ENCODE peak calls at places on chromosomes 1 and 21, in ten cellular contexts. P, X, H, S, M, Z, F, R, L and G are unnamed samples. For H3K4me1, the result is how much of the 10 kb centered on the place peaks cover.

GRCh38 chr1:24857528-24858133 is 72.4 kb downstream of the RUNX3 start:
- DNase-seq in P (peak), X (no peak), H (no peak), S (no peak), M (no peak), Z (no peak), F (no peak), R (no peak), L (no peak), G (no peak)

GRCh38 chr1:201248721-201249559 is 34.4 kb upstream of the PKP1 start:
- DNase-seq in P (no peak), X (no peak), H (no peak), S (no peak), M (no peak), Z (no peak), F (no peak), R (no peak), L (no peak), G (no peak)

GRCh38 chr1:44059956-44060355 is 28.7 kb upstream of the SLC6A9 start:
- DNase-seq in P (no peak), X (no peak), H (no peak), S (no peak), M (no peak), Z (no peak), F (no peak), R (no peak), L (no peak), G (no peak)

GRCh38 chr1:241998412-241998921 is 431 bp downstream of the MAP1LC3C start:
- DNase-seq in P (peak), X (no peak), H (peak), S (peak), M (peak), Z (peak), F (peak), R (peak), L (no peak), G (peak)

GRCh38 chr1:236103059-236103458 is 38.2 kb upstream of the NID1 start:
- DNase-seq in P (peak), X (no peak), H (no peak), S (no peak), M (no peak), Z (no peak), F (no peak), R (peak), L (no peak), G (no peak)

GRCh38 chr1:239816090-239816812 is 275.4 kb upstream of the FMN2 start:
- DNase-seq in P (peak), X (peak), H (no peak), S (no peak), M (no peak), Z (no peak), F (peak), R (peak), L (no peak), G (peak)

GRCh38 chr1:18012686-18013085 is 94.9 kb upstream of the IGSF21 start:
- DNase-seq in P (peak), X (no peak), H (no peak), S (no peak), M (no peak), Z (no peak), F (no peak), R (no peak), L (no peak), G (peak)

GRCh38 chr1:159929155-159930051 is 4.1 kb upstream of the TAGLN2 start:
- DNase-seq in P (no peak), X (peak), H (no peak), S (no peak), M (no peak), Z (no peak), F (peak), R (peak), L (no peak), G (peak)

GRCh38 chr1:59560807-59561450 is 253.8 kb upstream of the HOOK1 start:
- DNase-seq in P (no peak), X (no peak), H (no peak), S (no peak), M (no peak), Z (no peak), F (no peak), R (no peak), L (no peak), G (no peak)

GRCh38 chr1:6353605-6353947 is 40.0 kb downstream of the ACOT7 start:
- DNase-seq in P (no peak), X (no peak), H (no peak), S (no peak), M (no peak), Z (no peak), F (no peak), R (no peak), L (no peak), G (no peak)

GRCh38 chr1:27383661-27384060 is 528 bp upstream of the CD164L2 start:
- DNase-seq in P (no peak), X (no peak), H (no peak), S (no peak), M (no peak), Z (no peak), F (no peak), R (no peak), L (no peak), G (no peak)

GRCh38 chr1:226717256-226717909 is 21.7 kb downstream of the ITPKB start:
- DNase-seq in P (no peak), X (no peak), H (peak), S (no peak), M (no peak), Z (no peak), F (no peak), R (no peak), L (no peak), G (peak)

GRCh38 chr21:37564924-37565529 is 198.5 kb downstream of the DYRK1A start:
- DNase-seq in P (no peak), X (no peak), H (no peak), S (no peak), M (no peak), Z (no peak), F (no peak), R (no peak), L (no peak), G (no peak)

GRCh38 chr1:12592496-12592895 is 25.5 kb downstream of the DHRS3 start:
- DNase-seq in P (no peak), X (no peak), H (no peak), S (no peak), M (no peak), Z (no peak), F (no peak), R (no peak), L (no peak), G (no peak)
- H3K4me1 ChIP-seq in P (under half), X (under half), H (half or more), S (half or more), M (under half), Z (under half), F (half or more), R (under half), L (under half), G (half or more)

DNA sequence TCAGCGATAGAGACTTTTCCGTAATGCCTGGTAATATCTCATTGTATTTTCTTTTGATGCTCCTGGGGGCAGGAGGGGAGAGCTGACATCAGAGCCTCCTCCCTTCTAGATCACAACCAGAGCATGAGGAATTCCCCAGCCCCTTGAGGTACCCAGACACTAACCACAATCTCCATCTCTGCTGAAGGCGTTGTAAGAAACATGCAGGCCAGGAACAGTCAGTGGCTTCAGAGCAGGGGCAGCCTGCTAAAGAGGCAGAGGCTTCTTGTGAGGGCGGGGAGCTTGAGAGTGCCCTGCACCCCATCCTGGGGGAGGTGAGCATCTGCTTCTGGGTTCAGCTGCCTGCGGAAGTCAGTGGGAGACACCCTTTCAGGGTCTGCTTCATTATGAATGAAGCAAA is 18.9 kb downstream of the MAPKAPK2 start:
- DNase-seq in P (no peak), X (no peak), H (no peak), S (no peak), M (no peak), Z (peak), F (no peak), R (no peak), L (peak), G (peak)
- H3K4me1 ChIP-seq in P (under half), X (under half), H (half or more), S (half or more), M (half or more), Z (half or more), F (half or more), R (under half), L (half or more), G (half or more)

GRCh38 chr1:56501888-56502287 is 77.5 kb downstream of the PLPP3 start:
- DNase-seq in P (no peak), X (no peak), H (no peak), S (no peak), M (no peak), Z (no peak), F (no peak), R (no peak), L (no peak), G (no peak)
- H3K4me1 ChIP-seq in P (under half), X (under half), H (half or more), S (under half), M (under half), Z (under half), F (under half), R (under half), L (under half), G (under half)

GRCh38 chr1:234613128-234613875 is 3.3 kb upstream of the IRF2BP2 start:
- DNase-seq in P (no peak), X (no peak), H (no peak), S (no peak), M (no peak), Z (peak), F (no peak), R (no peak), L (no peak), G (no peak)
- H3K4me1 ChIP-seq in P (under half), X (under half), H (half or more), S (half or more), M (under half), Z (under half), F (under half), R (under half), L (under half), G (half or more)

DNA sequence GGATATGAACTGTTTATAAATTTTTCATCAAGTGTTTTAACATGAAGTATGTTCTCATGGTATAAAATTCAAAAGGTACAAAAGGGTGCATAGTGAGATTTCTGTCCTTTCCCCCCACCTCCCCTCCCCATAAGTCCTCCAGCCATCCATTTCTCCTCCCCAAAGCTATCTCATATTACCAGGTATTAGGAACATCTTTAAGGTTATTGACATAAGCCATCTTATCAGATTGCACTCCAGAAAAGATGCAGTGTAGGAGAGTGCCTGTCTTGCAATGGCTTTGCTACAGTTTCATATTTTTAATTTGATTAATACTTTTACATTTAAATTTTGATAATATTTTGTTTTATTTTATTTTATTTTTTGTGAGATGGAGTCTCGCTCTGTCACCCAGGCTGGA is 13.5 kb upstream of the HPCAL4 start:
- DNase-seq in P (no peak), X (no peak), H (no peak), S (no peak), M (no peak), Z (no peak), F (no peak), R (no peak), L (no peak), G (no peak)
- H3K4me1 ChIP-seq in P (under half), X (under half), H (under half), S (under half), M (under half), Z (under half), F (under half), R (under half), L (under half), G (under half)

DNA sequence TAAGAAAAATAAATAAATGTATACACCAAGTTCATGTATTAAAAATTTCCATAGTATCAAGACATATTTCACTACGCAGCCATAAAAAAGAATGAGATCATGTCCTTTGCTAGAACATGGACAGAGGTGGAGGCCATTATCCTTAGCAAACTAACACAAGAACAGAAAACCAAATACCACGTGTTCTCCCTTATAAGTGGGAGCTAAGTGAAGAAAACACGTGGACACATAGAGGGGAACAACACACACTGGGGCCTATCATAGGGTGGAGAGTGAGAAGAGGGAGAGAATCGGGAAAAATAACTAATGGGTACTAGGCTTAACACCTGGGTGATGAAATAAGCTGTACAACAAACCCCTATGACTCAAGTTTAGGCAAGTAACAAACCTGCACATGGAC is 552.4 kb upstream of the PBX1 start:
- DNase-seq in P (no peak), X (no peak), H (no peak), S (no peak), M (no peak), Z (no peak), F (no peak), R (no peak), L (no peak), G (no peak)
- H3K4me1 ChIP-seq in P (under half), X (under half), H (under half), S (under half), M (under half), Z (under half), F (under half), R (under half), L (under half), G (under half)

DNA sequence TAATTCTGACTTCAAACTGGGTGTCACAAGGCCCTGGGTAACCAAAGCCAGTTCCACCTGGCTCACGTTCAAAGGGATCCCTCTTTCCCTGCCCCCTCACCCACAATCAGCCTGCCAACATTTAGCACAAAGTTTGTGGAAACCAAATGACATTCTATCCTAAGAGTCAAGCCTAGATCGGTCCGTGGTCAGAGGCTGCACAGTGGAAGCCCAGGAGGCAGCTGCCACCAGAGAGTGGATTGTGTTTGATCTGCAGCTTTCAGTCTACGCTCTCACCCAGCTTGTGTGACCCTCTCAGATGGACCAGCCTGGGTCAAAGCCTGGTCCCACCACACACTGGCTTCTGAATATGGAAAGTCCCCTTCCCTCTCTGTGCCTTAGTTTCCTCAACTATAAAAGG is 10.2 kb downstream of the KIAA0040 start:
- DNase-seq in P (no peak), X (no peak), H (no peak), S (no peak), M (no peak), Z (no peak), F (no peak), R (no peak), L (no peak), G (no peak)
- H3K4me1 ChIP-seq in P (under half), X (under half), H (half or more), S (under half), M (half or more), Z (half or more), F (under half), R (under half), L (under half), G (half or more)

DNA sequence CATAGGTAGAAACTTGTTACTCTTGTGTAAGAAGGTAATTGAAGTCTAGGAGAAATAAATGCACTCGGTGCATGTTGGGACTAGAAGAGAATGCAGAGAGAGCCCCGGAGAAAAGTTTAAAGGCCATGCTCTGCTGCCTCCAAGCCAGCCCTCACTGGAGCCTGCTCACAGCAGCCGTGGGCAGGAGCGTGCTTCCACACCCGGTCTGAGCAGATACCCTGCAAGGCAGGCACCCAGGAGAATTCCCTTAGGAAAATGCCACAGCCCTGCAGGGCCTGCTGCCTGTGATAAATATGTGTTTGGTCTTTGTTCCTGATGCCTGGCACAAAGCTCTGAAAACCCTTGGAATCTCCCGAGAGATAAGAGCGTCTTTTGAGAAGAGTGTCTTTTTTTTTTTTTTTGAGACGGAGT is 22.8 kb downstream of the C2CD2 start:
- DNase-seq in P (peak), X (no peak), H (no peak), S (no peak), M (no peak), Z (no peak), F (no peak), R (no peak), L (no peak), G (no peak)
- H3K4me1 ChIP-seq in P (under half), X (under half), H (half or more), S (under half), M (under half), Z (under half), F (under half), R (under half), L (under half), G (half or more)

DNA sequence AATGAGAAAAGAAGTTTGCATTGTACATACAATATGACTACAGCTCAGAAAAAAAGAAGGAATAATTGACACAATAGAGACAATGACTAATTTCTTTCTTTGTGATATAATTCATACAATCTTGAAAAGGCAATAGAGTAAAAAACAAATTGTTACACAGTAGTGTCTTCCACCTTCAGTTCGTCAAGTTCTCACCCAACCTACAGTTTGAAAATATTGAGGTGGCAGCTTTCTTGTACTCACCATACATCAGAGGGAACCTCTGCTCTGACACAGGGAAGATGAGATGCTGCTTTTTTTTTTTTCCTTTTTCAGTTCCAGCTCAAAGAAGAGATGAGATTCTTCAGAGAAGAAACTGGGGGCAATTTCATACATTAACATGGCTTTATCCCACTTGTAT is 173.2 kb downstream of the ATP6V1G3 start:
- DNase-seq in P (no peak), X (no peak), H (no peak), S (no peak), M (no peak), Z (no peak), F (no peak), R (no peak), L (no peak), G (no peak)
- H3K4me1 ChIP-seq in P (under half), X (under half), H (under half), S (under half), M (under half), Z (under half), F (under half), R (under half), L (under half), G (under half)